ENCODE peak calls at places on chromosomes 13 and 19, in five cellular contexts. F, N, M, Q and Y are unnamed samples.

GRCh38 chr19:38290631-38291147 is 13.4 kb upstream of the C19orf33 start:
- DNase-seq in F (no peak), N (no peak), M (peak; percentile 96), Q (peak; percentile 94), Y (no peak)

GRCh38 chr13:110629735-110630134 is 14.4 kb downstream of the NAXD start:
- DNase-seq in F (no peak), N (peak; percentile 16), M (no peak), Q (no peak), Y (no peak)

GRCh38 chr19:28313633-28314032 is 899.3 kb downstream of the UQCRFS1 start:
- DNase-seq in F (no peak), N (no peak), M (peak; percentile 34), Q (no peak), Y (no peak)

GRCh38 chr19:45884682-45885555 is 1.0 kb downstream of the IRF2BP1 start:
- DNase-seq in F (no peak), N (peak; percentile 11), M (no peak), Q (no peak), Y (no peak)

GRCh38 chr19:51702754-51703654 is 9.9 kb downstream of the SPACA6 start:
- DNase-seq in F (no peak), N (no peak), M (no peak), Q (peak; percentile 41), Y (peak; percentile 80)

GRCh38 chr13:79447741-79448140 is 33.2 kb upstream of the NDFIP2 start:
- DNase-seq in F (no peak), N (no peak), M (no peak), Q (no peak), Y (no peak)

GRCh38 chr13:113423225-113424170 is 29.8 kb downstream of the ADPRHL1 start:
- DNase-seq in F (no peak), N (no peak), M (no peak), Q (no peak), Y (no peak)

GRCh38 chr19:10146142-10146541 is 26.4 kb upstream of the EIF3G start:
- DNase-seq in F (no peak), N (no peak), M (no peak), Q (no peak), Y (no peak)

GRCh38 chr19:29401712-29402421 is 123.9 kb upstream of the VSTM2B start:
- DNase-seq in F (no peak), N (no peak), M (no peak), Q (no peak), Y (no peak)

GRCh38 chr19:44024900-44025216 is 321 bp upstream of the ZNF222 start:
- DNase-seq in F (no peak), N (no peak), M (no peak), Q (no peak), Y (no peak)

GRCh38 chr19:37564624-37565369 is 29.8 kb downstream of the ZNF571 start:
- DNase-seq in F (no peak), N (no peak), M (no peak), Q (no peak), Y (no peak)

GRCh38 chr19:50206191-50206590 is 2.8 kb downstream of the MYH14 start:
- DNase-seq in F (no peak), N (no peak), M (no peak), Q (no peak), Y (no peak)

GRCh38 chr13:43584711-43585110 is 202.1 kb downstream of the ENOX1 start:
- DNase-seq in F (no peak), N (no peak), M (no peak), Q (no peak), Y (no peak)

GRCh38 chr19:9205506-9206113 is 13.8 kb downstream of the OR7D4 start:
- DNase-seq in F (peak; percentile 62), N (peak; percentile 69), M (peak; percentile 72), Q (peak; percentile 36), Y (peak; percentile 81)

GRCh38 chr13:94188173-94188869 is 291.2 kb downstream of the DCT start:
- DNase-seq in F (no peak), N (no peak), M (no peak), Q (no peak), Y (no peak)

GRCh38 chr19:56554272-56554869 is 12.9 kb upstream of the ZNF470 start:
- DNase-seq in F (no peak), N (no peak), M (no peak), Q (no peak), Y (no peak)

GRCh38 chr13:51887441-51887840 is 25.7 kb downstream of the CCDC70 start:
- DNase-seq in F (no peak), N (no peak), M (no peak), Q (peak; percentile 63), Y (no peak)

GRCh38 chr13:111152836-111153235 is 37.7 kb downstream of the ARHGEF7 start:
- DNase-seq in F (peak; percentile 55), N (no peak), M (no peak), Q (peak; percentile 15), Y (no peak)

GRCh38 chr13:99066219-99066618 is 88.4 kb upstream of the DOCK9 start:
- DNase-seq in F (no peak), N (no peak), M (no peak), Q (no peak), Y (no peak)